ENCODE peak calls at places on chromosome 1, in ten cellular contexts. One of them, this sample, is unnamed.

GRCh38 chr1:73635021-73635420 is 563.0 kb downstream of the LRRIQ3 start:
- DNase-seq in glutamatergic neuron: no peak
- DNase-seq in heart right ventricle: no peak
- DNase-seq in fibroblast of mammary gland: no peak
- DNase-seq in HL-60: no peak
- DNase-seq in fibroblast of pulmonary artery: no peak
- DNase-seq in lung: no peak
- DNase-seq in endothelial cell: no peak
- DNase-seq in sigmoid colon: no peak
- DNase-seq in uterus: no peak
- DNase-seq in this sample: peak; percentile 17

GRCh38 chr1:205250699-205251098 is 23.0 kb downstream of the TMCC2 start:
- DNase-seq in glutamatergic neuron: no peak
- DNase-seq in heart right ventricle: no peak
- DNase-seq in fibroblast of mammary gland: no peak
- DNase-seq in HL-60: no peak
- DNase-seq in fibroblast of pulmonary artery: no peak
- DNase-seq in lung: no peak
- DNase-seq in endothelial cell: no peak
- DNase-seq in sigmoid colon: no peak
- DNase-seq in uterus: no peak
- DNase-seq in this sample: no peak

GRCh38 chr1:228650141-228650540 is 85.1 kb upstream of the RHOU start:
- DNase-seq in glutamatergic neuron: peak; percentile 40
- DNase-seq in heart right ventricle: no peak
- DNase-seq in fibroblast of mammary gland: no peak
- DNase-seq in HL-60: no peak
- DNase-seq in fibroblast of pulmonary artery: no peak
- DNase-seq in lung: no peak
- DNase-seq in endothelial cell: no peak
- DNase-seq in sigmoid colon: no peak
- DNase-seq in uterus: no peak
- DNase-seq in this sample: no peak

GRCh38 chr1:71721532-71721931 is 560.8 kb downstream of the NEGR1 start:
- DNase-seq in glutamatergic neuron: no peak
- DNase-seq in heart right ventricle: no peak
- DNase-seq in fibroblast of mammary gland: no peak
- DNase-seq in HL-60: no peak
- DNase-seq in fibroblast of pulmonary artery: no peak
- DNase-seq in lung: no peak
- DNase-seq in endothelial cell: no peak
- DNase-seq in sigmoid colon: no peak
- DNase-seq in uterus: no peak
- DNase-seq in this sample: no peak

GRCh38 chr1:243354511-243355153 is 98.8 kb downstream of the SDCCAG8 start:
- DNase-seq in glutamatergic neuron: no peak
- DNase-seq in heart right ventricle: no peak
- DNase-seq in fibroblast of mammary gland: peak; percentile 32
- DNase-seq in HL-60: no peak
- DNase-seq in fibroblast of pulmonary artery: peak; percentile 9
- DNase-seq in lung: no peak
- DNase-seq in endothelial cell: no peak
- DNase-seq in sigmoid colon: no peak
- DNase-seq in uterus: no peak
- DNase-seq in this sample: no peak

GRCh38 chr1:39788758-39789570 is at the start of gene BMP8B:
- DNase-seq in glutamatergic neuron: peak; percentile 48
- DNase-seq in heart right ventricle: peak; percentile 58
- DNase-seq in fibroblast of mammary gland: no peak
- DNase-seq in HL-60: no peak
- DNase-seq in fibroblast of pulmonary artery: no peak
- DNase-seq in lung: peak; percentile 81
- DNase-seq in endothelial cell: peak; percentile 38
- DNase-seq in sigmoid colon: peak; percentile 70
- DNase-seq in uterus: no peak
- DNase-seq in this sample: peak; percentile 67

GRCh38 chr1:224565186-224565585 is 50.9 kb upstream of the CNIH3 start:
- DNase-seq in glutamatergic neuron: no peak
- DNase-seq in heart right ventricle: no peak
- DNase-seq in fibroblast of mammary gland: peak; percentile 97
- DNase-seq in HL-60: peak; percentile 87
- DNase-seq in fibroblast of pulmonary artery: peak; percentile 85
- DNase-seq in lung: no peak
- DNase-seq in endothelial cell: no peak
- DNase-seq in sigmoid colon: no peak
- DNase-seq in uterus: no peak
- DNase-seq in this sample: peak; percentile 100

GRCh38 chr1:16233431-16233830 is 3.6 kb downstream of the CPLANE2 start:
- DNase-seq in glutamatergic neuron: no peak
- DNase-seq in heart right ventricle: no peak
- DNase-seq in fibroblast of mammary gland: no peak
- DNase-seq in HL-60: no peak
- DNase-seq in fibroblast of pulmonary artery: no peak
- DNase-seq in lung: no peak
- DNase-seq in endothelial cell: no peak
- DNase-seq in sigmoid colon: no peak
- DNase-seq in uterus: no peak
- DNase-seq in this sample: no peak

GRCh38 chr1:85582687-85583354 is 2.3 kb downstream of the CCN1 start:
- DNase-seq in glutamatergic neuron: no peak
- DNase-seq in heart right ventricle: no peak
- DNase-seq in fibroblast of mammary gland: peak; percentile 70
- DNase-seq in HL-60: no peak
- DNase-seq in fibroblast of pulmonary artery: peak; percentile 75
- DNase-seq in lung: no peak
- DNase-seq in endothelial cell: no peak
- DNase-seq in sigmoid colon: no peak
- DNase-seq in uterus: no peak
- DNase-seq in this sample: peak; percentile 73

GRCh38 chr1:56626546-56626945 is 18.6 kb upstream of the PRKAA2 start:
- DNase-seq in glutamatergic neuron: no peak
- DNase-seq in heart right ventricle: no peak
- DNase-seq in fibroblast of mammary gland: peak; percentile 31
- DNase-seq in HL-60: no peak
- DNase-seq in fibroblast of pulmonary artery: peak; percentile 15
- DNase-seq in lung: no peak
- DNase-seq in endothelial cell: no peak
- DNase-seq in sigmoid colon: no peak
- DNase-seq in uterus: no peak
- DNase-seq in this sample: no peak

GRCh38 chr1:22709891-22710687 is 550 bp upstream of the EPHB2 start:
- DNase-seq in glutamatergic neuron: peak; percentile 80
- DNase-seq in heart right ventricle: peak; percentile 70
- DNase-seq in fibroblast of mammary gland: peak; percentile 58
- DNase-seq in HL-60: peak; percentile 42
- DNase-seq in fibroblast of pulmonary artery: peak; percentile 78
- DNase-seq in lung: no peak
- DNase-seq in endothelial cell: peak; percentile 61
- DNase-seq in sigmoid colon: no peak
- DNase-seq in uterus: peak; percentile 50
- DNase-seq in this sample: peak; percentile 64

GRCh38 chr1:97144527-97144926 is 422.9 kb downstream of the PTBP2 start:
- DNase-seq in glutamatergic neuron: no peak
- DNase-seq in heart right ventricle: no peak
- DNase-seq in fibroblast of mammary gland: peak; percentile 88
- DNase-seq in HL-60: no peak
- DNase-seq in fibroblast of pulmonary artery: peak; percentile 52
- DNase-seq in lung: no peak
- DNase-seq in endothelial cell: no peak
- DNase-seq in sigmoid colon: no peak
- DNase-seq in uterus: no peak
- DNase-seq in this sample: peak; percentile 68

GRCh38 chr1:925532-926421 is 2.1 kb downstream of the SAMD11 start:
- DNase-seq in glutamatergic neuron: peak; percentile 67
- DNase-seq in heart right ventricle: peak; percentile 51
- DNase-seq in fibroblast of mammary gland: no peak
- DNase-seq in HL-60: no peak
- DNase-seq in fibroblast of pulmonary artery: peak; percentile 16
- DNase-seq in lung: no peak
- DNase-seq in endothelial cell: no peak
- DNase-seq in sigmoid colon: no peak
- DNase-seq in uterus: no peak
- DNase-seq in this sample: no peak
- TF ChIP-seq CTCF in glutamatergic neuron: no peak
- TF ChIP-seq CTCF in heart right ventricle: no peak
- TF ChIP-seq CTCF in fibroblast of mammary gland: no peak
- TF ChIP-seq CTCF in HL-60: no peak
- TF ChIP-seq CTCF in fibroblast of pulmonary artery: no peak
- TF ChIP-seq CTCF in lung: no peak
- TF ChIP-seq CTCF in endothelial cell: no peak
- TF ChIP-seq CTCF in sigmoid colon: no peak
- TF ChIP-seq CTCF in uterus: no peak
- TF ChIP-seq CTCF in this sample: no peak

DNA sequence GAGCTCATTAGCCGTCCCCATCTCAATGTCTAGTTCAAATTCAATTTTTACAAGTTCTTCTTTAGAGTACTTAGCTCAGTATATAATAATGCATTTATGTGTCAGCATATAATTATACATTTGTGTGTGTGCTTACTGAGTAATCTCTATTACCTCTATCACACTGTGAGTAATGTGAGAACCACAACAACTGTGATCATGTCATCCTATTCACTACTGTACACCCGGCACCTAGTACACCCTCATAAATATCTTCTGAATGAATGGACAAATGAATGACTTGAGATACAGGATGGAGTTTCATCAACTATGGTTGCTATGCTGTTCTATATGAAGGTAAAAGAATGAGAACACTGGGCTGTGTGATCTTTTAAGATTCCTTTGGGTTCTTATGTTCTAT is 124.0 kb downstream of the GPATCH2 start:
- DNase-seq in glutamatergic neuron: no peak
- DNase-seq in heart right ventricle: no peak
- DNase-seq in fibroblast of mammary gland: peak; percentile 39
- DNase-seq in HL-60: no peak
- DNase-seq in fibroblast of pulmonary artery: no peak
- DNase-seq in lung: no peak
- DNase-seq in endothelial cell: no peak
- DNase-seq in sigmoid colon: no peak
- DNase-seq in uterus: no peak
- DNase-seq in this sample: peak; percentile 18
- TF ChIP-seq CTCF in glutamatergic neuron: no peak
- TF ChIP-seq CTCF in heart right ventricle: no peak
- TF ChIP-seq CTCF in fibroblast of mammary gland: no peak
- TF ChIP-seq CTCF in HL-60: no peak
- TF ChIP-seq CTCF in fibroblast of pulmonary artery: no peak
- TF ChIP-seq CTCF in lung: no peak
- TF ChIP-seq CTCF in endothelial cell: no peak
- TF ChIP-seq CTCF in sigmoid colon: no peak
- TF ChIP-seq CTCF in uterus: no peak
- TF ChIP-seq CTCF in this sample: no peak

GRCh38 chr1:51569284-51570062 is 47.4 kb upstream of the OSBPL9 start:
- DNase-seq in glutamatergic neuron: no peak
- DNase-seq in heart right ventricle: no peak
- DNase-seq in fibroblast of mammary gland: peak; percentile 72
- DNase-seq in HL-60: peak; percentile 21
- DNase-seq in fibroblast of pulmonary artery: peak; percentile 60
- DNase-seq in lung: peak; percentile 69
- DNase-seq in endothelial cell: no peak
- DNase-seq in sigmoid colon: no peak
- DNase-seq in uterus: no peak
- DNase-seq in this sample: peak; percentile 93
- TF ChIP-seq CTCF in glutamatergic neuron: no peak
- TF ChIP-seq CTCF in heart right ventricle: no peak
- TF ChIP-seq CTCF in fibroblast of mammary gland: peak; percentile 18
- TF ChIP-seq CTCF in HL-60: no peak
- TF ChIP-seq CTCF in fibroblast of pulmonary artery: peak; percentile 38
- TF ChIP-seq CTCF in lung: no peak
- TF ChIP-seq CTCF in endothelial cell: no peak
- TF ChIP-seq CTCF in sigmoid colon: no peak
- TF ChIP-seq CTCF in uterus: peak; percentile 16
- TF ChIP-seq CTCF in this sample: peak; percentile 16

GRCh38 chr1:160112370-160112769 is 3.2 kb upstream of the ATP1A2 start:
- DNase-seq in glutamatergic neuron: no peak
- DNase-seq in heart right ventricle: no peak
- DNase-seq in fibroblast of mammary gland: peak; percentile 26
- DNase-seq in HL-60: no peak
- DNase-seq in fibroblast of pulmonary artery: no peak
- DNase-seq in lung: no peak
- DNase-seq in endothelial cell: no peak
- DNase-seq in sigmoid colon: no peak
- DNase-seq in uterus: no peak
- DNase-seq in this sample: no peak

GRCh38 chr1:160105155-160105554 is 6.7 kb upstream of the IGSF8 start:
- DNase-seq in glutamatergic neuron: no peak
- DNase-seq in heart right ventricle: no peak
- DNase-seq in fibroblast of mammary gland: no peak
- DNase-seq in HL-60: no peak
- DNase-seq in fibroblast of pulmonary artery: no peak
- DNase-seq in lung: no peak
- DNase-seq in endothelial cell: no peak
- DNase-seq in sigmoid colon: no peak
- DNase-seq in uterus: no peak
- DNase-seq in this sample: no peak

GRCh38 chr1:160109686-160110085 is 5.9 kb upstream of the ATP1A2 start:
- DNase-seq in glutamatergic neuron: no peak
- DNase-seq in heart right ventricle: no peak
- DNase-seq in fibroblast of mammary gland: no peak
- DNase-seq in HL-60: no peak
- DNase-seq in fibroblast of pulmonary artery: no peak
- DNase-seq in lung: no peak
- DNase-seq in endothelial cell: no peak
- DNase-seq in sigmoid colon: no peak
- DNase-seq in uterus: no peak
- DNase-seq in this sample: peak; percentile 21

GRCh38 chr1:160107512-160107911 is 8.0 kb upstream of the ATP1A2 start:
- DNase-seq in glutamatergic neuron: no peak
- DNase-seq in heart right ventricle: no peak
- DNase-seq in fibroblast of mammary gland: no peak
- DNase-seq in HL-60: no peak
- DNase-seq in fibroblast of pulmonary artery: no peak
- DNase-seq in lung: no peak
- DNase-seq in endothelial cell: no peak
- DNase-seq in sigmoid colon: no peak
- DNase-seq in uterus: no peak
- DNase-seq in this sample: no peak

DNA sequence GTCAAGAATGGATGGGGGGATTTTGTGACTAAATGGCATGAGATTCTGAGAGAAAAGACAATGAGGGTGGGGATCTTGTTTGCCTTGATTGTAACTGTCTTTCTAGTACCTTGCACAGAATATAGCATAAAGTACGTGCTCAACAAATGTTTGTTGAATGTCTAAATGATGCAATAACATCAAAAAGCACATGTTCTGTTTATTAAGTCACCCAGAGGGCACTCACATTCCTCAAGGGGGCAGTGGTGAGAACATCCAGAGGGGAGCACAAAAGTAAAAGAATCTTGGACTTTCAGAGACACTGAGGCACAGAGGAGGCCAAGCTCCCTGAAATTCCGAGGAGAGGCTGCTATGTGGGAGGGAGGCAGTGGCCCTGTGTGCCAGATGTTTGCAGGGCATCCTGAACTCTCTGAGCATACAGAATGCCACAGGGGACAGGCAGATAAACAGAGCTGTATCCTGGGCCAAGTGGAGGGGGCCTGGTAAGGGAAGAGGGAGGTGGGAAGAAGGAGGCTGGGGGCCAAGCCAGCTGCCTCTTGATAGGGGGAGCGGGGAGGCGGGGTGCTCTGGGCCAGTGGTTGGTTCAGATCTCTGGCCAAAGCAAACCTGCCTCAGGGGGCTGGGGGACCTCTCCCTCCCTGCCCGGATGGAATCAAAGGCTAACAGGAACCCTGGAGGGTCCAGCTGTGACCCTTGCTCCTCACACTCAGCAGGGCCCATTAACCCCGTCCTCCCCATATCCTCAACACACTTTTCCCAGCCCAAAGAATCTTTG is 6.5 kb upstream of the ATP1A2 start:
- DNase-seq in glutamatergic neuron: no peak
- DNase-seq in heart right ventricle: no peak
- DNase-seq in fibroblast of mammary gland: peak; percentile 66
- DNase-seq in HL-60: peak; percentile 49
- DNase-seq in fibroblast of pulmonary artery: peak; percentile 68
- DNase-seq in lung: no peak
- DNase-seq in endothelial cell: peak; percentile 58
- DNase-seq in sigmoid colon: no peak
- DNase-seq in uterus: no peak
- DNase-seq in this sample: peak; percentile 88
- TF ChIP-seq CTCF in glutamatergic neuron: peak; percentile 45
- TF ChIP-seq CTCF in heart right ventricle: peak; percentile 26
- TF ChIP-seq CTCF in fibroblast of mammary gland: peak; percentile 61
- TF ChIP-seq CTCF in HL-60: peak; percentile 33
- TF ChIP-seq CTCF in fibroblast of pulmonary artery: peak; percentile 68
- TF ChIP-seq CTCF in lung: no peak
- TF ChIP-seq CTCF in endothelial cell: peak; percentile 49
- TF ChIP-seq CTCF in sigmoid colon: no peak
- TF ChIP-seq CTCF in uterus: no peak
- TF ChIP-seq CTCF in this sample: peak; percentile 52